ENCODE peak calls at places on chromosomes 3 and 15, in ten cellular contexts. O, V, K, P, R, T, H, L, Z and D are unnamed samples.

GRCh38 chr15:91104111-91104510 is 4.1 kb downstream of the SV2B start:
- DNase-seq in K (no peak), O (peak; percentile 88), V (no peak), R (no peak), L (no peak), P (no peak), Z (no peak), T (no peak), H (no peak), D (no peak)

GRCh38 chr3:184005981-184006507 is 11.6 kb downstream of the ABCC5 start:
- DNase-seq in T (peak; percentile 99), L (peak; percentile 2), Z (peak; percentile 87), R (no peak), H (no peak), K (peak; percentile 50), O (peak; percentile 62), P (no peak), V (peak; percentile 100), D (no peak)

GRCh38 chr15:30990036-30990435 is 1.4 kb downstream of the MTMR10 start:
- DNase-seq in H (no peak), V (no peak), R (no peak), L (no peak), O (no peak), T (no peak), Z (no peak), P (no peak), K (no peak), D (no peak)

GRCh38 chr3:169478566-169479313 is 184.8 kb downstream of the MECOM start:
- DNase-seq in T (no peak), K (no peak), V (no peak), H (no peak), Z (no peak), P (no peak), O (no peak), R (no peak), L (no peak), D (no peak)

GRCh38 chr3:98551754-98552153 is 20.0 kb downstream of the GPR15 start:
- DNase-seq in R (no peak), H (no peak), O (no peak), Z (no peak), T (peak; percentile 96), V (no peak), L (no peak), K (no peak), P (no peak), D (no peak)

GRCh38 chr3:33577588-33577987 is 137.4 kb upstream of the UBP1 start:
- DNase-seq in P (no peak), T (no peak), V (no peak), O (no peak), Z (no peak), K (peak; percentile 47), L (no peak), H (no peak), R (no peak), D (no peak)

GRCh38 chr3:48012659-48013058 is 3.6 kb downstream of the MAP4 start:
- DNase-seq in T (no peak), K (no peak), L (no peak), H (no peak), Z (no peak), O (no peak), R (no peak), P (no peak), V (no peak), D (no peak)

GRCh38 chr15:91223902-91224301 is 123.8 kb downstream of the SV2B start:
- DNase-seq in H (no peak), O (no peak), P (no peak), L (no peak), K (no peak), T (no peak), V (no peak), R (no peak), Z (no peak), D (no peak)

GRCh38 chr3:134449277-134449676 is 36.5 kb downstream of the ANAPC13 start:
- DNase-seq in T (peak; percentile 49), V (peak; percentile 45), O (peak; percentile 84), L (no peak), R (no peak), K (peak; percentile 73), Z (no peak), P (no peak), H (no peak), D (no peak)